ENCODE peak calls at places on chromosomes 3 and 15, in ten cellular contexts. One of them, this sample, is unnamed.

GRCh38 chr3:76685858-76686257 is 354.0 kb upstream of the ROBO2 start:
- DNase-seq in fibroblast of pulmonary artery: no peak
- DNase-seq in transverse colon: no peak
- DNase-seq in Panc1: no peak
- DNase-seq in NB4: no peak
- DNase-seq in mesothelial cell of epicardium: no peak
- DNase-seq in GM23338: peak; percentile 23
- DNase-seq in IMR-90: no peak
- DNase-seq in cardiac fibroblast: no peak
- DNase-seq in breast epithelium: no peak
- DNase-seq in this sample: no peak

GRCh38 chr3:70832811-70833509 is 520.5 kb upstream of the MDFIC2 start:
- DNase-seq in fibroblast of pulmonary artery: peak; percentile 71
- DNase-seq in transverse colon: no peak
- DNase-seq in Panc1: no peak
- DNase-seq in NB4: no peak
- DNase-seq in mesothelial cell of epicardium: no peak
- DNase-seq in GM23338: no peak
- DNase-seq in IMR-90: peak; percentile 52
- DNase-seq in cardiac fibroblast: peak; percentile 75
- DNase-seq in breast epithelium: no peak
- DNase-seq in this sample: no peak

GRCh38 chr3:169966951-169967915 is 626 bp downstream of the SEC62 start:
- DNase-seq in fibroblast of pulmonary artery: peak; percentile 48
- DNase-seq in transverse colon: no peak
- DNase-seq in Panc1: no peak
- DNase-seq in NB4: peak; percentile 80
- DNase-seq in mesothelial cell of epicardium: no peak
- DNase-seq in GM23338: peak; percentile 72
- DNase-seq in IMR-90: peak; percentile 49
- DNase-seq in cardiac fibroblast: peak; percentile 49
- DNase-seq in breast epithelium: peak; percentile 26
- DNase-seq in this sample: no peak

GRCh38 chr15:50816191-50816590 is 50.7 kb upstream of the SPPL2A start:
- DNase-seq in fibroblast of pulmonary artery: no peak
- DNase-seq in transverse colon: peak; percentile 76
- DNase-seq in Panc1: no peak
- DNase-seq in NB4: no peak
- DNase-seq in mesothelial cell of epicardium: no peak
- DNase-seq in GM23338: no peak
- DNase-seq in IMR-90: no peak
- DNase-seq in cardiac fibroblast: no peak
- DNase-seq in breast epithelium: no peak
- DNase-seq in this sample: no peak

GRCh38 chr15:74209997-74210573 is 7.5 kb upstream of the STRA6 start:
- DNase-seq in fibroblast of pulmonary artery: peak; percentile 97
- DNase-seq in transverse colon: no peak
- DNase-seq in Panc1: no peak
- DNase-seq in NB4: no peak
- DNase-seq in mesothelial cell of epicardium: no peak
- DNase-seq in GM23338: no peak
- DNase-seq in IMR-90: peak; percentile 89
- DNase-seq in cardiac fibroblast: peak; percentile 96
- DNase-seq in breast epithelium: no peak
- DNase-seq in this sample: no peak

GRCh38 chr15:52255935-52256334 is 39.7 kb downstream of the MYO5C start:
- DNase-seq in fibroblast of pulmonary artery: no peak
- DNase-seq in transverse colon: no peak
- DNase-seq in Panc1: no peak
- DNase-seq in NB4: no peak
- DNase-seq in mesothelial cell of epicardium: no peak
- DNase-seq in GM23338: no peak
- DNase-seq in IMR-90: no peak
- DNase-seq in cardiac fibroblast: no peak
- DNase-seq in breast epithelium: no peak
- DNase-seq in this sample: no peak

GRCh38 chr3:46848271-46849097 is 14.8 kb downstream of the MYL3 start:
- DNase-seq in fibroblast of pulmonary artery: peak; percentile 97
- DNase-seq in transverse colon: no peak
- DNase-seq in Panc1: no peak
- DNase-seq in NB4: peak; percentile 40
- DNase-seq in mesothelial cell of epicardium: no peak
- DNase-seq in GM23338: peak; percentile 87
- DNase-seq in IMR-90: peak; percentile 22
- DNase-seq in cardiac fibroblast: peak; percentile 96
- DNase-seq in breast epithelium: no peak
- DNase-seq in this sample: no peak

GRCh38 chr15:31261266-31262142 is 65.1 kb upstream of the KLF13 start:
- DNase-seq in fibroblast of pulmonary artery: no peak
- DNase-seq in transverse colon: no peak
- DNase-seq in Panc1: no peak
- DNase-seq in NB4: no peak
- DNase-seq in mesothelial cell of epicardium: no peak
- DNase-seq in GM23338: no peak
- DNase-seq in IMR-90: no peak
- DNase-seq in cardiac fibroblast: no peak
- DNase-seq in breast epithelium: no peak
- DNase-seq in this sample: no peak

GRCh38 chr3:9970020-9970652 is 16.5 kb downstream of the EMC3 start:
- DNase-seq in fibroblast of pulmonary artery: peak; percentile 61
- DNase-seq in transverse colon: no peak
- DNase-seq in Panc1: no peak
- DNase-seq in NB4: no peak
- DNase-seq in mesothelial cell of epicardium: no peak
- DNase-seq in GM23338: no peak
- DNase-seq in IMR-90: peak; percentile 83
- DNase-seq in cardiac fibroblast: peak; percentile 61
- DNase-seq in breast epithelium: no peak
- DNase-seq in this sample: no peak

GRCh38 chr3:194715022-194715800 is 29.5 kb downstream of the FAM43A start:
- DNase-seq in fibroblast of pulmonary artery: peak; percentile 55
- DNase-seq in transverse colon: no peak
- DNase-seq in Panc1: no peak
- DNase-seq in NB4: no peak
- DNase-seq in mesothelial cell of epicardium: no peak
- DNase-seq in GM23338: no peak
- DNase-seq in IMR-90: no peak
- DNase-seq in cardiac fibroblast: no peak
- DNase-seq in breast epithelium: peak; percentile 58
- DNase-seq in this sample: no peak

GRCh38 chr15:80665151-80665550 is 30.0 kb upstream of the ABHD17C start:
- DNase-seq in fibroblast of pulmonary artery: no peak
- DNase-seq in transverse colon: no peak
- DNase-seq in Panc1: no peak
- DNase-seq in NB4: no peak
- DNase-seq in mesothelial cell of epicardium: no peak
- DNase-seq in GM23338: no peak
- DNase-seq in IMR-90: no peak
- DNase-seq in cardiac fibroblast: no peak
- DNase-seq in breast epithelium: no peak
- DNase-seq in this sample: no peak

GRCh38 chr3:16608816-16609215 is 3.6 kb upstream of the DAZL start:
- DNase-seq in fibroblast of pulmonary artery: no peak
- DNase-seq in transverse colon: no peak
- DNase-seq in Panc1: no peak
- DNase-seq in NB4: no peak
- DNase-seq in mesothelial cell of epicardium: no peak
- DNase-seq in GM23338: no peak
- DNase-seq in IMR-90: no peak
- DNase-seq in cardiac fibroblast: no peak
- DNase-seq in breast epithelium: no peak
- DNase-seq in this sample: no peak

GRCh38 chr3:72848703-72849081 is 447 bp upstream of the SHQ1 start:
- DNase-seq in fibroblast of pulmonary artery: peak; percentile 30
- DNase-seq in transverse colon: no peak
- DNase-seq in Panc1: no peak
- DNase-seq in NB4: peak; percentile 60
- DNase-seq in mesothelial cell of epicardium: no peak
- DNase-seq in GM23338: no peak
- DNase-seq in IMR-90: no peak
- DNase-seq in cardiac fibroblast: no peak
- DNase-seq in breast epithelium: no peak
- DNase-seq in this sample: peak; percentile 55

GRCh38 chr3:16399473-16399872 is 114.0 kb downstream of the RFTN1 start:
- DNase-seq in fibroblast of pulmonary artery: peak; percentile 86
- DNase-seq in transverse colon: no peak
- DNase-seq in Panc1: no peak
- DNase-seq in NB4: no peak
- DNase-seq in mesothelial cell of epicardium: no peak
- DNase-seq in GM23338: peak; percentile 41
- DNase-seq in IMR-90: peak; percentile 95
- DNase-seq in cardiac fibroblast: peak; percentile 81
- DNase-seq in breast epithelium: no peak
- DNase-seq in this sample: no peak

GRCh38 chr3:188046561-188047213 is 107.3 kb upstream of the LPP start:
- DNase-seq in fibroblast of pulmonary artery: peak; percentile 30
- DNase-seq in transverse colon: no peak
- DNase-seq in Panc1: no peak
- DNase-seq in NB4: no peak
- DNase-seq in mesothelial cell of epicardium: no peak
- DNase-seq in GM23338: no peak
- DNase-seq in IMR-90: peak; percentile 29
- DNase-seq in cardiac fibroblast: no peak
- DNase-seq in breast epithelium: no peak
- DNase-seq in this sample: no peak

GRCh38 chr3:177041021-177041729 is 156.1 kb downstream of the TBL1XR1 start:
- DNase-seq in fibroblast of pulmonary artery: peak; percentile 82
- DNase-seq in transverse colon: no peak
- DNase-seq in Panc1: no peak
- DNase-seq in NB4: no peak
- DNase-seq in mesothelial cell of epicardium: no peak
- DNase-seq in GM23338: no peak
- DNase-seq in IMR-90: peak; percentile 25
- DNase-seq in cardiac fibroblast: peak; percentile 93
- DNase-seq in breast epithelium: no peak
- DNase-seq in this sample: no peak

GRCh38 chr3:183560607-183561006 is 5.1 kb upstream of the KLHL6 start:
- DNase-seq in fibroblast of pulmonary artery: no peak
- DNase-seq in transverse colon: no peak
- DNase-seq in Panc1: no peak
- DNase-seq in NB4: peak; percentile 44
- DNase-seq in mesothelial cell of epicardium: no peak
- DNase-seq in GM23338: peak; percentile 53
- DNase-seq in IMR-90: no peak
- DNase-seq in cardiac fibroblast: no peak
- DNase-seq in breast epithelium: no peak
- DNase-seq in this sample: peak; percentile 73

GRCh38 chr15:72835289-72835890 is 51.8 kb upstream of the ADPGK start:
- DNase-seq in fibroblast of pulmonary artery: peak; percentile 6
- DNase-seq in transverse colon: peak; percentile 43
- DNase-seq in Panc1: no peak
- DNase-seq in NB4: peak; percentile 25
- DNase-seq in mesothelial cell of epicardium: no peak
- DNase-seq in GM23338: peak; percentile 77
- DNase-seq in IMR-90: no peak
- DNase-seq in cardiac fibroblast: peak; percentile 30
- DNase-seq in breast epithelium: no peak
- DNase-seq in this sample: no peak
- TF ChIP-seq CTCF in fibroblast of pulmonary artery: peak; percentile 39
- TF ChIP-seq CTCF in transverse colon: peak; percentile 42
- TF ChIP-seq CTCF in Panc1: peak; percentile 46
- TF ChIP-seq CTCF in NB4: peak; percentile 36
- TF ChIP-seq CTCF in mesothelial cell of epicardium: no peak
- TF ChIP-seq CTCF in GM23338: peak; percentile 68
- TF ChIP-seq CTCF in IMR-90: peak; percentile 29
- TF ChIP-seq CTCF in cardiac fibroblast: peak; percentile 33
- TF ChIP-seq CTCF in breast epithelium: no peak
- TF ChIP-seq CTCF in this sample: no peak

GRCh38 chr3:53729618-53730017 is 116.6 kb downstream of the CHDH start:
- DNase-seq in fibroblast of pulmonary artery: no peak
- DNase-seq in transverse colon: no peak
- DNase-seq in Panc1: no peak
- DNase-seq in NB4: no peak
- DNase-seq in mesothelial cell of epicardium: no peak
- DNase-seq in GM23338: no peak
- DNase-seq in IMR-90: no peak
- DNase-seq in cardiac fibroblast: no peak
- DNase-seq in breast epithelium: no peak
- DNase-seq in this sample: no peak
- TF ChIP-seq CTCF in fibroblast of pulmonary artery: no peak
- TF ChIP-seq CTCF in transverse colon: peak; percentile 17
- TF ChIP-seq CTCF in Panc1: no peak
- TF ChIP-seq CTCF in NB4: no peak
- TF ChIP-seq CTCF in mesothelial cell of epicardium: no peak
- TF ChIP-seq CTCF in GM23338: no peak
- TF ChIP-seq CTCF in IMR-90: no peak
- TF ChIP-seq CTCF in cardiac fibroblast: no peak
- TF ChIP-seq CTCF in breast epithelium: no peak
- TF ChIP-seq CTCF in this sample: peak; percentile 10

DNA sequence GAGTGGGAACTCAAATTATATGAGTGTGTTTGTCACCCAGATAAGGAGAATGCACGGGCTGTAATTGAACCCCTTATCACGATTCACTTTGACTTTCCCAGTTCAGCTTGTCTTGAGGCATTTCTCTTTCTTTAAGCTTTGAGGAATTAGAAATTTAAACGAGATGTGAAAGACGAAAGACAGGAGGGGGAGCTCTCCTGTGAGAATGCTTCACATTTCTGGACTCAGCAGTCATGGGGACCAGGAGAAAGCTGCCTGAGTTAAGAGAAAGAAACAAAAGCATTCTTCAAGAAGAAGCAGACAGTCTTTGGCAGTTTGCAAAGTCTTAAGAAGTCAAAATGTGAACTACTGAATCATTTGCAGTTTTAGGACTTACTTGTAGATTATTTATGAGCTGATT is 205.6 kb downstream of the NECTIN3 start:
- DNase-seq in fibroblast of pulmonary artery: peak; percentile 50
- DNase-seq in transverse colon: no peak
- DNase-seq in Panc1: no peak
- DNase-seq in NB4: peak; percentile 1
- DNase-seq in mesothelial cell of epicardium: no peak
- DNase-seq in GM23338: peak; percentile 81
- DNase-seq in IMR-90: peak; percentile 74
- DNase-seq in cardiac fibroblast: peak; percentile 51
- DNase-seq in breast epithelium: no peak
- DNase-seq in this sample: no peak
- TF ChIP-seq CTCF in fibroblast of pulmonary artery: peak; percentile 38
- TF ChIP-seq CTCF in transverse colon: no peak
- TF ChIP-seq CTCF in Panc1: no peak
- TF ChIP-seq CTCF in NB4: no peak
- TF ChIP-seq CTCF in mesothelial cell of epicardium: no peak
- TF ChIP-seq CTCF in GM23338: peak; percentile 41
- TF ChIP-seq CTCF in IMR-90: peak; percentile 46
- TF ChIP-seq CTCF in cardiac fibroblast: no peak
- TF ChIP-seq CTCF in breast epithelium: no peak
- TF ChIP-seq CTCF in this sample: no peak

DNA sequence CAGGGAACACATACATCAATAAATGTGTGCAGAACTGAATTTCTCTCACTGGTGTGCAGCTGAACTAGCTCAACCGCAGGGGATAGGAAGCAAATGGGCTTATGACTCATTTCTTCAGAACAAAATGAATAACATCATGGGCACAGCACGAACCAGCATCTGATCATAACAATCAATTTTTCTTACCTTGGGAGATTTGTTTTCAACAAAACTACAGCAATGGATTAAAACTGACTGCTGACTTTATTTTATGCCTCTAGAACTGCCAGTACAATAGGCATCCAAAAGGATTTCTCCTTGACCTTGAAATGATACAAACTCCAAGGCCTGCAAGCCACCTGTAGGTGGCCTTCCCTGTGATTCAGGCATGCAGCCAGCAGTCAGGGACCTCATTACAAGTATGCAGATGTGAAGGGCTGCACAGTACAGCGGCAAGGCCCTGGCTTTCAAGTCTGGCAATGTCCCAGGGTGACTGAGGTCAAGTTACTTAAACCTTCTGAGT is 26.1 kb downstream of the TAMM41 start:
- DNase-seq in fibroblast of pulmonary artery: no peak
- DNase-seq in transverse colon: no peak
- DNase-seq in Panc1: no peak
- DNase-seq in NB4: no peak
- DNase-seq in mesothelial cell of epicardium: no peak
- DNase-seq in GM23338: peak; percentile 13
- DNase-seq in IMR-90: peak; percentile 31
- DNase-seq in cardiac fibroblast: no peak
- DNase-seq in breast epithelium: no peak
- DNase-seq in this sample: peak; percentile 40
- TF ChIP-seq CTCF in fibroblast of pulmonary artery: peak; percentile 5
- TF ChIP-seq CTCF in transverse colon: no peak
- TF ChIP-seq CTCF in Panc1: no peak
- TF ChIP-seq CTCF in NB4: no peak
- TF ChIP-seq CTCF in mesothelial cell of epicardium: no peak
- TF ChIP-seq CTCF in GM23338: no peak
- TF ChIP-seq CTCF in IMR-90: no peak
- TF ChIP-seq CTCF in cardiac fibroblast: peak; percentile 16
- TF ChIP-seq CTCF in breast epithelium: no peak
- TF ChIP-seq CTCF in this sample: no peak